ENCODE peak calls at places on chromosomes 2 and 18, in four cellular contexts. One of them, this sample, is unnamed.

GRCh38 chr2:72157871-72158771 is 10.5 kb upstream of the CYP26B1 start:
- DNase-seq in tibial nerve: no peak
- DNase-seq in A673: no peak
- DNase-seq in kidney: no peak
- DNase-seq in this sample: no peak

GRCh38 chr18:111292-112014 is 46.9 kb upstream of the USP14 start:
- DNase-seq in tibial nerve: no peak
- DNase-seq in A673: peak; percentile 77
- DNase-seq in kidney: peak; percentile 87
- DNase-seq in this sample: peak; percentile 40

GRCh38 chr2:166766220-166766619 is 122.1 kb upstream of the XIRP2 start:
- DNase-seq in tibial nerve: no peak
- DNase-seq in A673: no peak
- DNase-seq in kidney: no peak
- DNase-seq in this sample: no peak

GRCh38 chr2:41872646-41873045 is 175.2 kb upstream of the PKDCC start:
- DNase-seq in tibial nerve: no peak
- DNase-seq in A673: no peak
- DNase-seq in kidney: no peak
- DNase-seq in this sample: no peak

GRCh38 chr18:3649135-3649558 is 199.2 kb downstream of the TGIF1 start:
- DNase-seq in tibial nerve: no peak
- DNase-seq in A673: no peak
- DNase-seq in kidney: no peak
- DNase-seq in this sample: no peak

GRCh38 chr18:13453714-13454113 is 235.2 kb downstream of the LDLRAD4 start:
- DNase-seq in tibial nerve: no peak
- DNase-seq in A673: no peak
- DNase-seq in kidney: no peak
- DNase-seq in this sample: no peak

GRCh38 chr2:60552096-60552850 is 1.2 kb downstream of the BCL11A start:
- DNase-seq in tibial nerve: no peak
- DNase-seq in A673: no peak
- DNase-seq in kidney: no peak
- DNase-seq in this sample: no peak

GRCh38 chr2:9807555-9808305 is 35.5 kb upstream of the TAF1B start:
- DNase-seq in tibial nerve: no peak
- DNase-seq in A673: no peak
- DNase-seq in kidney: peak; percentile 39
- DNase-seq in this sample: no peak

GRCh38 chr2:159201321-159202063 is 85.0 kb downstream of the WDSUB1 start:
- DNase-seq in tibial nerve: no peak
- DNase-seq in A673: no peak
- DNase-seq in kidney: no peak
- DNase-seq in this sample: no peak

GRCh38 chr2:15031745-15032240 is 399.3 kb downstream of the LRATD1 start:
- DNase-seq in tibial nerve: no peak
- DNase-seq in A673: no peak
- DNase-seq in kidney: no peak
- DNase-seq in this sample: no peak
- TF ChIP-seq CTCF in tibial nerve: no peak
- TF ChIP-seq CTCF in A673: no peak
- TF ChIP-seq CTCF in kidney: no peak
- TF ChIP-seq CTCF in this sample: no peak

DNA sequence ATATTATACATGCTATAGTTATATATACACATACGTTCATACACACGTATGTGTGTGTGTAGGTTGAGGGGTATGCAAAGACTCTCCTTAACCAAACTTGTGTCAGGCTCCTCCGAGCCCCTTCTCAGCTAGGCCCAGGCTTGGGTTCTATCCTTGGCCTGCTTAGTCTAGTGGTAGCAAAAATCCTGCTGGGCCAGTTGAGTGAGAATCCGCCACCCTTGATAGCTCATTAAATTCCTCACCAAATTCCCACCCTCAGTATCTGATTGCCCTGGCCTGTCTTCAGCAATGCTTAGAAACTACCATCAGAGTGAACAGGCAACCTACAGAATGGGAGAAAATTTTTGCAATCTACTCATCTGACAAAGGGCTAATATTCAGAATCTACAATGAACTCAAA is 126.5 kb downstream of the TSN start:
- DNase-seq in tibial nerve: no peak
- DNase-seq in A673: no peak
- DNase-seq in kidney: no peak
- DNase-seq in this sample: no peak
- H3K4me1 ChIP-seq in tibial nerve: no peaks in the 10 kb centered on the region
- H3K4me1 ChIP-seq in A673: no peaks in the 10 kb centered on the region
- H3K4me1 ChIP-seq in kidney: no peaks in the 10 kb centered on the region
- H3K4me1 ChIP-seq in this sample: no peaks in the 10 kb centered on the region

DNA sequence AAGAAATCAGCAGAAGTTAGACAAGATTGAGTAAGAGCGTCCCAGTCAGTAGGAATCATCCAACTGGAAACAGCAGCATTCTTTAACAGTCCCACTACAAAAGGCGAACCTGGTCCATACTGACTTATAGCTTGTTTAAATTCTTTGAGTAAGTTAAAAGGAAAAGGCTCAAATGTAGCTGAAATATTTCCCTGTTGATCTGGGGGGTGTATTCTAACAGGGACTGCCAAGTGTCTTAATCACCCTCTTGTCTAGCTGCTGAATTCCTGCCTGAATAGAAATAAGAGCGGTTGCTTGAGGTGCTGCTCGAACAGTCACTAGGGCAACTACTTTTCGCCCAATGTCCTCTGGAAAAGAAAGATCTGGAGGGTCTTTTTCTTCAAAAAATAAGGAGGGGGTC is 56.4 kb upstream of the FMNL2 start:
- DNase-seq in tibial nerve: no peak
- DNase-seq in A673: peak; percentile 7
- DNase-seq in kidney: no peak
- DNase-seq in this sample: no peak
- H3K9me3 ChIP-seq in tibial nerve: no peaks in the 10 kb centered on the region
- H3K9me3 ChIP-seq in A673: no peaks in the 10 kb centered on the region
- H3K9me3 ChIP-seq in kidney: peaks cover 2% of the 10 kb centered on the region
- H3K9me3 ChIP-seq in this sample: no peaks in the 10 kb centered on the region

DNA sequence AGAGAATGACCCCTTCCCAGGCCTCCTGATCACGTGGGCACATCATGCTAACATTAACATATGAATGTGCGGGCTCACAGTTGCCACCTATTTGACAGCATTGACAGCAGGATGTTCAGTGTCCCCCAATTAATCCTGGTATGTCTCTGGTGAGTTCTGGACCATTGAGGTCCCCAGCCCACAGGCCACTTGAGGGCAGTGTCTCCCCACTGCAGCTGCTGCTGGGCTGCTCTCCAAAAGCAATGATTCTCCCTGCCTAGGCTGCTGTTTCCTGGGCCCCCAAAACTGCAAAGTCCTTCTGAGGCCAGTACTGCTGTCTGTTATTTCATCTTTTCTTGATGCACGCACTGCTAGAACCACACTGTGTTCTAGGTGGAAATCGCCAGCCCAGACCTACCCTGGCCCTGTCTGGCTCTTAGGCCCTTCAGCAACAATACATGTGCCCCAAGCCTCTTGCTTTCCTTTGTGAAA is 52.7 kb upstream of the MAPK4 start:
- DNase-seq in tibial nerve: no peak
- DNase-seq in A673: peak; percentile 41
- DNase-seq in kidney: peak; percentile 62
- DNase-seq in this sample: no peak
- TF ChIP-seq CTCF in tibial nerve: peak; percentile 46
- TF ChIP-seq CTCF in A673: peak; percentile 63
- TF ChIP-seq CTCF in kidney: peak; percentile 76
- TF ChIP-seq CTCF in this sample: peak; percentile 75

DNA sequence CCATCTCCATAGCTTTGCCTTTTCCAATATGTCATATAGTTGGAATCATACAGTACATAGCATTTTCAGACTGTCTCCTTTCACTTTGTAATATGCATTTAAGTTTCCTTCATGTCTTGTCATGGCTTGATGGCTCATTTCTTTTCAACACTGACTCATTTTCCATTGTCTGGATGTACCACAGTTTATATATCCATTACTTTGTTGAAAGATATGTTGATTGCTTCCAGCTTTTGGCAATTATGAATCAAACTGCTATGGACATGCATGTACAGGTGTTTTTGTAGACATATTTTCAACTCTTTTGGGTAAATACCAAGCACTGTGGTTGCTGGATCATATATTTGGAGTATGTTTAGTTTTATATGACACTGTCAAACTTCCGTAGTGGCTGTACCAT is 26.3 kb downstream of the ACSL3 start:
- DNase-seq in tibial nerve: no peak
- DNase-seq in A673: no peak
- DNase-seq in kidney: no peak
- DNase-seq in this sample: no peak
- H3K4me1 ChIP-seq in tibial nerve: peaks cover 6% of the 10 kb centered on the region
- H3K4me1 ChIP-seq in A673: peaks cover 52% of the 10 kb centered on the region
- H3K4me1 ChIP-seq in kidney: peaks cover 5% of the 10 kb centered on the region
- H3K4me1 ChIP-seq in this sample: peaks cover 42% of the 10 kb centered on the region

GRCh38 chr2:83320053-83320452 is 1139.0 kb downstream of the SUCLG1 start:
- DNase-seq in tibial nerve: no peak
- DNase-seq in A673: no peak
- DNase-seq in kidney: no peak
- DNase-seq in this sample: no peak

DNA sequence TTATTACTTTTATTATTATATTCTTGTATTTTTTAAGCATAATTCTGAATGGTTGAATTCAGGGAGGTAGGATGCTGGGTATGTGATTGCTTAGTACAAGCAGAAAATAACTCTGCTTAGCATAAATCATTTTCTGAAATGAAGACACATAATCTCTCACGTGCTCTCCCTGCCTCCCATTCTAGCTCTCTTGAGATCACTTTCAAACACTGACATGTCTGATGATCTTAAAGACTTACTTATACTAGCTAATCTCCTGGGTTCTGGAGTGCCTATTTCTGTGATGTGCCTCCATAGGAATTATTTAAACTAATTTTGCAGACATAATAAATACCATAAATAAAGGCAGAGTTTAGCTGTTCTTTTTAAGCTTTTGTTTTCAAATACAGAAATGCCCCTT is 1136.0 kb downstream of the SUCLG1 start:
- DNase-seq in tibial nerve: no peak
- DNase-seq in A673: no peak
- DNase-seq in kidney: no peak
- DNase-seq in this sample: no peak
- H3K9me3 ChIP-seq in tibial nerve: no peaks in the 10 kb centered on the region
- H3K9me3 ChIP-seq in A673: peaks cover 30% of the 10 kb centered on the region
- H3K9me3 ChIP-seq in kidney: no peaks in the 10 kb centered on the region
- H3K9me3 ChIP-seq in this sample: no peaks in the 10 kb centered on the region

DNA sequence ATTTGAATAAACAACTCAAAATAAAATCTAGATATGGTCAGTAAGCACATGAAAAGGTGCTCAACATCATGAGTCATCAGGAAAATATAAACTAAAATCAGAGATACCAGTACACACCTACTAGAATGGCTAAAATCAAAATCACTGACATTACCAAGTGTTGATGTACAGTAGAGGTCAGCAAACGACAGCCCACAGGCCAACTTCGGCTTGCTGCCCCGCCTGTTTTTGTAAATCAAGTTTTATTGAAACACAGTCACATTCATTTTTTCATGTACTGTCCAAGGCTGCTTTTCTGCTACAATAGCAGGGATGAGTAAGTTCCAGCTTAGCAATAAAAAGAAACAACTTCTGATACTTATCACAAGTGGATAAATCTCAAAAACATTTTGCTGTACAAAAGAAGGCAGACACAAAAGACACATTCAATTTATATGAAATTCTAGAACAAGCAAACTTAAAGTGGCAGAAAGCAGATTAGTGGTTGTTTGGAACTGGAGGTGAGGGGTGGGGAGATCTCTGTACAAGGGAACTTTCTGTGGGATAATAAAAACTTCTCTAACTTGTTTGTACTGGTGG is 32.1 kb downstream of the TRAK2 start:
- DNase-seq in tibial nerve: no peak
- DNase-seq in A673: no peak
- DNase-seq in kidney: no peak
- DNase-seq in this sample: no peak
- TF ChIP-seq CTCF in tibial nerve: no peak
- TF ChIP-seq CTCF in A673: no peak
- TF ChIP-seq CTCF in kidney: peak; percentile 10
- TF ChIP-seq CTCF in this sample: no peak